ENCODE peak calls at places on chromosomes 3 and 15, in nine cellular contexts. F, A, J, K, D, S, B, U and Y are unnamed samples.

GRCh38 chr15:31571676-31572075 is 245.0 kb downstream of the KLF13 start:
- DNase-seq in S (no peak), A (no peak), U (peak), J (peak), K (no peak), D (no peak), B (no peak), F (no peak), Y (no peak)

GRCh38 chr3:37590328-37591079 is 271.2 kb upstream of the CTDSPL start:
- DNase-seq in K (peak), B (no peak), F (no peak), D (no peak), J (no peak), S (no peak), A (no peak), U (no peak), Y (peak)

GRCh38 chr3:12370758-12371157 is 81.9 kb downstream of the PPARG start:
- DNase-seq in S (no peak), K (no peak), U (peak), D (no peak), A (no peak), J (no peak), B (peak), F (no peak), Y (peak)

GRCh38 chr15:60701261-60702019 is 222.5 kb upstream of the ICE2 start:
- DNase-seq in F (no peak), S (no peak), K (no peak), D (no peak), A (no peak), U (no peak), J (no peak), B (no peak), Y (no peak)

GRCh38 chr3:69698728-69699127 is 40.5 kb upstream of the MITF start:
- DNase-seq in F (no peak), B (no peak), U (no peak), A (no peak), J (no peak), D (no peak), S (no peak), K (no peak), Y (no peak)

GRCh38 chr3:170330366-170330765 is 27.1 kb upstream of the SKIL start:
- DNase-seq in J (no peak), D (peak), A (no peak), F (no peak), S (no peak), U (no peak), B (peak), K (no peak), Y (peak)

GRCh38 chr3:138180375-138181029 is 5.8 kb upstream of the DBR1 start:
- DNase-seq in B (peak), A (peak), D (no peak), S (no peak), U (peak), J (peak), F (no peak), K (no peak), Y (peak)

GRCh38 chr3:115581347-115582135 is 41.8 kb upstream of the GAP43 start:
- DNase-seq in F (no peak), B (peak), K (no peak), S (no peak), J (no peak), U (no peak), D (no peak), A (no peak), Y (peak)

GRCh38 chr3:135965506-135966348 is at the start of gene PPP2R3A:
- DNase-seq in D (no peak), U (peak), B (peak), A (peak), S (peak), F (peak), K (peak), J (peak), Y (peak)

GRCh38 chr3:71006810-71007785 is 576.4 kb downstream of the FOXP1 start:
- DNase-seq in U (no peak), K (no peak), B (peak), F (no peak), D (no peak), A (peak), S (no peak), J (no peak), Y (no peak)

GRCh38 chr3:148962513-148962912 is 28.8 kb upstream of the GYG1 start:
- DNase-seq in K (no peak), B (peak), J (no peak), U (no peak), D (no peak), A (no peak), F (no peak), S (no peak), Y (peak)

GRCh38 chr3:136753112-136753939 is 1.1 kb upstream of the STAG1 start:
- DNase-seq in S (no peak), K (no peak), U (peak), A (no peak), J (no peak), B (no peak), F (no peak), D (no peak), Y (peak)

GRCh38 chr3:10782011-10782410 is 34.0 kb upstream of the SLC6A11 start:
- DNase-seq in U (no peak), B (no peak), S (no peak), A (no peak), J (peak), F (no peak), D (no peak), K (no peak), Y (no peak)

GRCh38 chr15:55319537-55320325 is 709 bp downstream of the PIGB start:
- DNase-seq in U (no peak), S (no peak), F (no peak), J (no peak), K (no peak), D (no peak), A (peak), B (no peak), Y (peak)

GRCh38 chr15:31214864-31215489 is 111.7 kb upstream of the KLF13 start:
- DNase-seq in D (no peak), F (no peak), B (peak), A (no peak), K (peak), U (peak), J (no peak), S (no peak), Y (peak)

GRCh38 chr15:40322531-40323238 is 807 bp upstream of the INAFM2 start:
- DNase-seq in F (no peak), S (no peak), A (no peak), J (peak), U (peak), D (no peak), B (no peak), K (no peak), Y (no peak)

GRCh38 chr15:22944651-22945050 is 35.5 kb downstream of the CYFIP1 start:
- DNase-seq in A (no peak), S (no peak), U (peak), D (no peak), K (no peak), B (no peak), J (peak), F (no peak), Y (no peak)

GRCh38 chr3:68893600-68894239 is 38.6 kb downstream of the TAFA4 start:
- DNase-seq in J (peak), B (peak), K (no peak), A (peak), U (peak), F (no peak), S (no peak), D (peak), Y (peak)

GRCh38 chr15:69138963-69139362 is 21.5 kb upstream of the GLCE start:
- DNase-seq in A (no peak), B (no peak), K (no peak), F (no peak), J (no peak), S (no peak), D (no peak), U (no peak), Y (no peak)

GRCh38 chr3:72639736-72640135 is 208.5 kb downstream of the SHQ1 start:
- DNase-seq in A (no peak), U (no peak), J (no peak), D (no peak), S (no peak), K (no peak), B (no peak), F (no peak), Y (no peak)

GRCh38 chr15:95839367-95839782 is 491.1 kb upstream of the NR2F2 start:
- DNase-seq in U (no peak), F (no peak), B (no peak), S (no peak), D (no peak), A (peak), J (no peak), K (no peak), Y (no peak)

GRCh38 chr3:193783166-193783896 is 190.3 kb downstream of the OPA1 start:
- DNase-seq in F (no peak), S (no peak), A (no peak), B (peak), J (no peak), D (no peak), U (no peak), K (no peak), Y (peak)

GRCh38 chr15:70752142-70752754 is 11.1 kb downstream of the UACA start:
- DNase-seq in B (no peak), F (no peak), S (no peak), J (no peak), A (peak), K (peak), U (no peak), D (no peak), Y (no peak)

GRCh38 chr3:127909646-127910045 is 5.4 kb upstream of the KBTBD12 start:
- DNase-seq in D (no peak), A (no peak), S (no peak), K (no peak), U (no peak), B (no peak), J (no peak), F (no peak), Y (no peak)

GRCh38 chr3:140863481-140864084 is 78.1 kb upstream of the SLC25A36 start:
- DNase-seq in K (peak), D (peak), B (peak), F (no peak), J (peak), U (peak), A (peak), S (no peak), Y (peak)

GRCh38 chr3:151852074-151852811 is 21.2 kb upstream of the SUCNR1 start:
- DNase-seq in A (no peak), F (no peak), S (no peak), B (no peak), U (no peak), K (no peak), J (no peak), D (no peak), Y (no peak)

GRCh38 chr15:60757831-60758570 is 279.1 kb upstream of the ICE2 start:
- DNase-seq in F (no peak), J (peak), A (no peak), U (no peak), B (peak), D (no peak), S (no peak), K (no peak), Y (no peak)

GRCh38 chr15:78148392-78149067 is 632 bp upstream of the IDH3A start:
- DNase-seq in J (no peak), K (no peak), D (no peak), U (no peak), F (no peak), A (no peak), B (no peak), S (no peak), Y (no peak)

GRCh38 chr15:62324382-62324781 is 159.3 kb upstream of the C2CD4B start:
- DNase-seq in S (no peak), U (no peak), A (no peak), K (no peak), F (no peak), D (no peak), J (no peak), B (no peak), Y (peak)

GRCh38 chr3:189967254-189967865 is 153.3 kb downstream of the P3H2 start:
- DNase-seq in B (peak), F (no peak), U (peak), A (peak), K (no peak), J (peak), D (peak), S (no peak), Y (peak)

GRCh38 chr3:143124683-143125520 is 5.3 kb downstream of the CHST2 start:
- DNase-seq in B (no peak), J (peak), S (no peak), K (no peak), F (no peak), U (peak), A (no peak), D (no peak), Y (no peak)

GRCh38 chr3:170709046-170709445 is 123.2 kb upstream of the SLC7A14 start:
- DNase-seq in B (peak), A (no peak), S (no peak), J (no peak), U (no peak), K (no peak), D (no peak), F (no peak), Y (peak)